ENCODE peak calls at places on chromosome 4, in eight cellular contexts. I is stimulated activated CD4-positive, alpha-beta T cell treated with anti-CD3 and anti-CD28 coated beads, Interleukin-15, amount 100 ng/mL, for 1 hour; B is AG09309; F is psoas muscle; A is stimulated activated naive B cell treated with anti-CD40 and anti-IgM and Interleukin-4, amounts not matched to agents 10 μg/mL and 1 μg/mL and 100 μg/mL, for 72 hours; S is occipital lobe; Q is upper lobe of left lung; M is NCI-H82. N is an unnamed sample.

GRCh38 chr4:6109842-6110560 is 90.3 kb downstream of the JAKMIP1 start:
- DNase-seq in I (no peak), B (no peak), F (no peak), A (no peak), S (no peak), Q (no peak), M (peak; percentile 40), N (no peak)

GRCh38 chr4:169795585-169795984 is 37.8 kb upstream of the HPF1 start:
- DNase-seq in I (no peak), B (no peak), F (no peak), A (no peak), S (no peak), Q (no peak), M (no peak), N (no peak)

GRCh38 chr4:185559913-185560281 is 24.6 kb upstream of the PDLIM3 start:
- DNase-seq in I (no peak), B (peak; percentile 8), F (peak; percentile 64), A (no peak), S (no peak), Q (no peak), M (peak; percentile 80), N (no peak)

GRCh38 chr4:141131738-141132688 is 1.3 kb downstream of the RNF150 start:
- DNase-seq in I (no peak), B (no peak), F (peak; percentile 74), A (no peak), S (no peak), Q (peak; percentile 79), M (peak; percentile 48), N (peak; percentile 64)

GRCh38 chr4:38318737-38319455 is 345.1 kb upstream of the KLF3 start:
- DNase-seq in I (peak; percentile 42), B (peak; percentile 89), F (peak; percentile 94), A (peak; percentile 82), S (peak; percentile 40), Q (peak; percentile 94), M (peak; percentile 38), N (peak; percentile 81)

GRCh38 chr4:13464973-13465372 is 19.2 kb downstream of the RAB28 start:
- DNase-seq in I (no peak), B (no peak), F (no peak), A (no peak), S (no peak), Q (no peak), M (no peak), N (no peak)

GRCh38 chr4:1021386-1022050 is 10.1 kb downstream of the FGFRL1 start:
- DNase-seq in I (no peak), B (no peak), F (no peak), A (peak; percentile 87), S (no peak), Q (peak; percentile 75), M (no peak), N (no peak)

GRCh38 chr4:68271851-68272756 is 26.6 kb upstream of the TMPRSS11B start:
- DNase-seq in I (no peak), B (peak; percentile 37), F (no peak), A (no peak), S (no peak), Q (no peak), M (peak; percentile 38), N (no peak)

GRCh38 chr4:164229255-164229654 is 524.7 kb upstream of the SMIM31 start:
- DNase-seq in I (no peak), B (no peak), F (no peak), A (no peak), S (no peak), Q (no peak), M (no peak), N (no peak)

GRCh38 chr4:103996637-103997036 is 276.9 kb upstream of the TACR3 start:
- DNase-seq in I (no peak), B (no peak), F (no peak), A (no peak), S (peak; percentile 47), Q (no peak), M (peak; percentile 57), N (no peak)

GRCh38 chr4:56743550-56743949 is 62.5 kb upstream of the HOPX start:
- DNase-seq in I (no peak), B (no peak), F (no peak), A (no peak), S (no peak), Q (no peak), M (peak; percentile 74), N (no peak)

GRCh38 chr4:84937381-84937977 is 29.0 kb downstream of the WDFY3 start:
- DNase-seq in I (no peak), B (no peak), F (no peak), A (no peak), S (no peak), Q (no peak), M (no peak), N (no peak)

GRCh38 chr4:150209140-150209829 is 131.0 kb downstream of the DCLK2 start:
- DNase-seq in I (no peak), B (peak; percentile 13), F (peak; percentile 62), A (peak; percentile 32), S (no peak), Q (no peak), M (peak; percentile 69), N (peak; percentile 59)

GRCh38 chr4:27239651-27240050 is 379.0 kb downstream of the STIM2 start:
- DNase-seq in I (no peak), B (peak; percentile 52), F (no peak), A (no peak), S (no peak), Q (no peak), M (no peak), N (no peak)

GRCh38 chr4:55030606-55031005 is 94.8 kb downstream of the KDR start:
- DNase-seq in I (no peak), B (no peak), F (no peak), A (no peak), S (no peak), Q (no peak), M (peak; percentile 95), N (no peak)

GRCh38 chr4:185587444-185588161 is 52.3 kb upstream of the PDLIM3 start:
- DNase-seq in I (peak; percentile 17), B (no peak), F (peak; percentile 75), A (peak; percentile 86), S (no peak), Q (peak; percentile 68), M (peak; percentile 6), N (peak; percentile 72)

GRCh38 chr4:48665555-48666186 is 114.4 kb downstream of the FRYL start:
- DNase-seq in I (no peak), B (no peak), F (no peak), A (no peak), S (no peak), Q (no peak), M (no peak), N (no peak)

GRCh38 chr4:102760645-102761477 is at the start of gene MANBA:
- DNase-seq in I (peak; percentile 62), B (no peak), F (peak; percentile 91), A (peak; percentile 77), S (peak; percentile 82), Q (peak; percentile 97), M (peak; percentile 90), N (peak; percentile 89)

GRCh38 chr4:91914176-91914804 is 389.5 kb upstream of the GRID2 start:
- DNase-seq in I (no peak), B (no peak), F (no peak), A (no peak), S (no peak), Q (no peak), M (no peak), N (no peak)

GRCh38 chr4:94412019-94413017 is 39.4 kb upstream of the PDLIM5 start:
- DNase-seq in I (no peak), B (peak; percentile 33), F (no peak), A (no peak), S (no peak), Q (no peak), M (no peak), N (no peak)

GRCh38 chr4:154807042-154807630 is 26.1 kb downstream of the RBM46 start:
- DNase-seq in I (no peak), B (peak; percentile 14), F (no peak), A (no peak), S (no peak), Q (no peak), M (peak; percentile 32), N (no peak)

GRCh38 chr4:87420431-87420830 is 1.9 kb upstream of the NUDT9 start:
- DNase-seq in I (no peak), B (no peak), F (no peak), A (no peak), S (no peak), Q (no peak), M (no peak), N (no peak)

GRCh38 chr4:174204194-174204831 is 79.2 kb downstream of the FBXO8 start:
- DNase-seq in I (no peak), B (no peak), F (no peak), A (no peak), S (no peak), Q (no peak), M (no peak), N (no peak)

GRCh38 chr4:26242451-26242850 is 78.4 kb upstream of the RBPJ start:
- DNase-seq in I (no peak), B (no peak), F (no peak), A (no peak), S (no peak), Q (no peak), M (no peak), N (no peak)

GRCh38 chr4:38743866-38744265 is 38.9 kb downstream of the TLR10 start:
- DNase-seq in I (no peak), B (no peak), F (no peak), A (no peak), S (no peak), Q (no peak), M (no peak), N (no peak)

GRCh38 chr4:12050357-12050756 is 621.7 kb upstream of the HS3ST1 start:
- DNase-seq in I (no peak), B (no peak), F (no peak), A (no peak), S (no peak), Q (no peak), M (no peak), N (no peak)

GRCh38 chr4:40525811-40526598 is 103.7 kb downstream of the RBM47 start:
- DNase-seq in I (no peak), B (peak; percentile 63), F (no peak), A (no peak), S (no peak), Q (no peak), M (peak; percentile 5), N (no peak)

GRCh38 chr4:24560770-24561415 is 23.5 kb downstream of the DHX15 start:
- DNase-seq in I (no peak), B (no peak), F (no peak), A (no peak), S (no peak), Q (no peak), M (peak; percentile 6), N (no peak)

GRCh38 chr4:2064276-2064991 is 5.3 kb downstream of the NAT8L start:
- DNase-seq in I (no peak), B (no peak), F (no peak), A (no peak), S (no peak), Q (peak; percentile 81), M (no peak), N (peak; percentile 26)

GRCh38 chr4:183139058-183139740 is 40.1 kb downstream of the WWC2 start:
- DNase-seq in I (no peak), B (no peak), F (no peak), A (no peak), S (no peak), Q (no peak), M (no peak), N (no peak)

GRCh38 chr4:118834070-118834469 is 1.9 kb downstream of the SEC24D start:
- DNase-seq in I (no peak), B (no peak), F (no peak), A (no peak), S (no peak), Q (no peak), M (peak; percentile 17), N (no peak)

GRCh38 chr4:24273148-24273547 is 311.2 kb downstream of the DHX15 start:
- DNase-seq in I (no peak), B (no peak), F (no peak), A (no peak), S (no peak), Q (no peak), M (no peak), N (no peak)

GRCh38 chr4:11355224-11355623 is 73.5 kb downstream of the HS3ST1 start:
- DNase-seq in I (no peak), B (no peak), F (no peak), A (no peak), S (no peak), Q (no peak), M (no peak), N (no peak)